ENCODE peak calls at places on chromosomes 11 and 22, in ten cellular contexts. O, F, L, C, Y, A, X, M, P and E are unnamed samples.
A peak's percentile ranks its signal among the peaks of the same experiment; 100 is the strongest.

GRCh38 chr11:24963879-24964278 is 467.0 kb downstream of the LUZP2 start:
- DNase-seq in O (no peak), F (peak; percentile 22), L (peak; percentile 2), C (no peak), Y (no peak), A (no peak), X (no peak), M (no peak), P (no peak), E (no peak)

GRCh38 chr11:130522284-130522961 is 74.0 kb downstream of the ADAMTS15 start:
- DNase-seq in O (peak; percentile 59), F (peak; percentile 96), L (peak; percentile 97), C (peak; percentile 79), Y (peak; percentile 84), A (peak; percentile 95), X (peak; percentile 85), M (no peak), P (peak; percentile 76), E (no peak)

GRCh38 chr22:33867118-33867863 is 53.0 kb downstream of the LARGE1 start:
- DNase-seq in O (no peak), F (peak; percentile 13), L (no peak), C (no peak), Y (no peak), A (no peak), X (no peak), M (no peak), P (no peak), E (no peak)

GRCh38 chr11:18115360-18116127 is 9.7 kb upstream of the SAAL1 start:
- DNase-seq in O (peak; percentile 72), F (peak; percentile 62), L (peak; percentile 69), C (peak; percentile 75), Y (peak; percentile 35), A (peak; percentile 89), X (peak; percentile 39), M (no peak), P (peak; percentile 65), E (peak; percentile 56)

GRCh38 chr22:48396091-48396784 is 1431.4 kb downstream of the BRD1 start:
- DNase-seq in O (no peak), F (no peak), L (no peak), C (no peak), Y (no peak), A (no peak), X (no peak), M (no peak), P (no peak), E (no peak)

GRCh38 chr11:733072-733471 is 14.2 kb upstream of the TALDO1 start:
- DNase-seq in O (no peak), F (no peak), L (no peak), C (no peak), Y (no peak), A (no peak), X (no peak), M (no peak), P (no peak), E (no peak)

GRCh38 chr11:278001-278951 is at the start of gene NLRP6:
- DNase-seq in O (no peak), F (no peak), L (no peak), C (no peak), Y (no peak), A (peak; percentile 35), X (no peak), M (peak; percentile 35), P (no peak), E (no peak)

GRCh38 chr22:35868938-35869337 is 151.3 kb downstream of the APOL5 start:
- DNase-seq in O (no peak), F (peak; percentile 29), L (peak; percentile 24), C (no peak), Y (no peak), A (no peak), X (no peak), M (no peak), P (no peak), E (no peak)

GRCh38 chr11:118606157-118606843 is 1.1 kb upstream of the PHLDB1 start:
- DNase-seq in O (peak; percentile 39), F (no peak), L (peak; percentile 40), C (no peak), Y (no peak), A (peak; percentile 80), X (no peak), M (no peak), P (no peak), E (no peak)

GRCh38 chr11:47912843-47913437 is 64.8 kb upstream of the NUP160 start:
- DNase-seq in O (no peak), F (no peak), L (peak; percentile 72), C (no peak), Y (no peak), A (no peak), X (no peak), M (no peak), P (no peak), E (no peak)

GRCh38 chr11:71490731-71491390 is 36.2 kb upstream of the KRTAP5-7 start:
- DNase-seq in O (no peak), F (no peak), L (no peak), C (no peak), Y (no peak), A (no peak), X (no peak), M (no peak), P (no peak), E (peak; percentile 38)

GRCh38 chr11:92978226-92979111 is 9.0 kb downstream of the MTNR1B start:
- DNase-seq in O (no peak), F (no peak), L (no peak), C (no peak), Y (no peak), A (no peak), X (no peak), M (no peak), P (no peak), E (no peak)

GRCh38 chr11:96314326-96315050 is 28.5 kb downstream of the MAML2 start:
- DNase-seq in O (no peak), F (peak; percentile 66), L (peak; percentile 61), C (no peak), Y (no peak), A (no peak), X (peak; percentile 48), M (no peak), P (no peak), E (no peak)

GRCh38 chr11:77410076-77410827 is 63.6 kb downstream of the PAK1 start:
- DNase-seq in O (no peak), F (no peak), L (no peak), C (no peak), Y (no peak), A (no peak), X (no peak), M (no peak), P (no peak), E (no peak)

GRCh38 chr22:17970205-17970708 is 54.1 kb downstream of the MICAL3 start:
- DNase-seq in O (no peak), F (no peak), L (peak; percentile 39), C (no peak), Y (no peak), A (no peak), X (no peak), M (no peak), P (no peak), E (no peak)

GRCh38 chr22:34917239-34917638 is 148.7 kb upstream of the ISX start:
- DNase-seq in O (no peak), F (no peak), L (no peak), C (no peak), Y (no peak), A (no peak), X (no peak), M (no peak), P (no peak), E (no peak)

GRCh38 chr11:57791321-57792059 is 29.9 kb downstream of the CTNND1 start:
- DNase-seq in O (no peak), F (no peak), L (no peak), C (no peak), Y (no peak), A (peak; percentile 58), X (no peak), M (no peak), P (no peak), E (no peak)

DNA sequence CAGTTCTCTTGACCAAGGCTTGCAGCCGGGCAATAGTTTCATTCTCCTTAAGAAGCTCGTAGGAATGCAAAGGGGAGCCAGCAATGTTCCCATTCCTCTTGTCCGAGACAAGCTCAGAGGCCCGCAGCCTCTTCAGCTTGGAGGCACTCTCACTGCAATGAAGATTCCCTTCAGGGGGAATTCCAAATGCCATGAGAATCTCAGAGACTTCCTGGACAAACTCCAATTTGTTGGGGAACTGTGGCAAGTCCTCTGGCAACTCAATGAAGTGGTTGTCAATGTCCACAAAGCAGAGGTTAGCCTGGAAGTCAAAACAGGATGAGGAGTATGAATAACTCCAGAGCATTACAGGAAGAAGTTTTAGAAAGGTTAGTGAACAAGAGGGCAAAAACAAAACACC is 84.4 kb downstream of the DENND5A start:
- DNase-seq in O (no peak), F (peak; percentile 28), L (peak; percentile 48), C (no peak), Y (no peak), A (no peak), X (no peak), M (no peak), P (no peak), E (no peak)
- TF ChIP-seq CTCF in O (no peak), F (no peak), L (no peak), C (no peak), Y (no peak), A (no peak), X (no peak), M (no peak), P (no peak), E (no peak)

GRCh38 chr11:32138902-32139301 is 48.0 kb downstream of the RCN1 start:
- DNase-seq in O (no peak), F (no peak), L (no peak), C (no peak), Y (no peak), A (no peak), X (no peak), M (no peak), P (no peak), E (no peak)
- TF ChIP-seq CTCF in O (no peak), F (no peak), L (no peak), C (no peak), Y (no peak), A (no peak), X (no peak), M (no peak), P (no peak), E (no peak)

GRCh38 chr22:26753125-26753862 is 95.9 kb downstream of the MIAT start:
- DNase-seq in O (no peak), F (no peak), L (no peak), C (no peak), Y (no peak), A (no peak), X (no peak), M (no peak), P (no peak), E (no peak)
- TF ChIP-seq CTCF in O (no peak), F (no peak), L (no peak), C (no peak), Y (no peak), A (peak; percentile 64), X (no peak), M (no peak), P (no peak), E (no peak)

DNA sequence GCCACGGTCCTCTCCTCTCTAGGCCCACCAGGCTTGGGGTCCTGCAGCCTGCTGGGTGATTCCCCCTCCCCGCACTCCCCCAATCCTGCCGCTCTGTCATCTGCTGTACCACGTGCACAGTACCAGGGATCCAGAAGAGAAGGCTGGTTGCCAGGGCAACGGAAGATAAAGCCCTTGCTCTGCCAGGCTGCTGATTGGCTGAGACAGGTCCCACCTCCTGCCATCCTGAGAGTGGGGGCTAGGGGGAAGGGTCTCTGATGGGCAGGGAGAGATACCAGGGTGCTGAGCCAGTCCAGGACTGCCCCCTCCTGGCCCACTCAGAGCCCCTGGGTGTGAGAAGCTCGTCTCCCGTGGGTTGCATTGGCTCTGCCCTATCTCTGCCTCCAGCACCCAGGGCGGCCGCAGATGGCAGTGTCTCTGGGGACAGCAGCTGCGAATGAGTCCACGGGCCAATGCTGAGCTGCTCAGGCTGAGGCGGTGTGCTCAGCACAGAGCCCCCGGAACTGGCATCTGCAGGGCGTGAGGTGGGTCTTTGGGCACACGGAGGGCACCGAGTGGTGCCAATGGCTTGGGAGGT is at the start of gene SMIM45:
- DNase-seq in O (no peak), F (no peak), L (peak; percentile 24), C (no peak), Y (no peak), A (peak; percentile 78), X (no peak), M (no peak), P (no peak), E (no peak)
- TF ChIP-seq CTCF in O (no peak), F (no peak), L (no peak), C (no peak), Y (no peak), A (no peak), X (no peak), M (no peak), P (no peak), E (no peak)